ENCODE peak calls at places on chromosomes 13 and 19, in eight cellular contexts. V is A549, K is AG10803, Z is mammary epithelial cell, I is NB4, D is upper lobe of right lung, H is neural progenitor cell, N is astrocyte of the spinal cord. O is an unnamed sample.

GRCh38 chr19:54952591-54953344 is 5.4 kb upstream of the NLRP7 start:
- DNase-seq in V (no peak), K (no peak), Z (no peak), I (peak), D (peak), H (peak), N (peak), O (no peak)

GRCh38 chr13:30129411-30129810 is 177.9 kb downstream of the KATNAL1 start:
- DNase-seq in V (no peak), K (no peak), Z (no peak), I (no peak), D (no peak), H (no peak), N (no peak), O (no peak)

GRCh38 chr13:24148414-24149305 is 11.9 kb upstream of the SPATA13 start:
- DNase-seq in V (peak), K (peak), Z (peak), I (no peak), D (no peak), H (no peak), N (peak), O (no peak)

GRCh38 chr19:39843919-39844793 is 2.0 kb downstream of the FBL start:
- DNase-seq in V (peak), K (peak), Z (peak), I (peak), D (no peak), H (peak), N (peak), O (peak)

GRCh38 chr13:20191902-20192469 is 752 bp downstream of the GJB2 start:
- DNase-seq in V (no peak), K (no peak), Z (peak), I (peak), D (no peak), H (peak), N (peak), O (peak)

GRCh38 chr13:30870049-30870884 is 35.8 kb upstream of the MEDAG start:
- DNase-seq in V (no peak), K (peak), Z (peak), I (peak), D (no peak), H (peak), N (peak), O (peak)

GRCh38 chr13:80382576-80382975 is 41.6 kb upstream of the SPRY2 start:
- DNase-seq in V (no peak), K (no peak), Z (no peak), I (no peak), D (no peak), H (no peak), N (no peak), O (no peak)

GRCh38 chr13:28805193-28805819 is 14.8 kb upstream of the MTUS2 start:
- DNase-seq in V (no peak), K (no peak), Z (no peak), I (peak), D (no peak), H (peak), N (no peak), O (peak)

GRCh38 chr19:51742736-51743288 is 8.9 kb downstream of the FPR1 start:
- DNase-seq in V (no peak), K (peak), Z (peak), I (no peak), D (no peak), H (no peak), N (peak), O (no peak)

GRCh38 chr19:38068851-38069250 is 155.2 kb downstream of the DPF1 start:
- DNase-seq in V (no peak), K (no peak), Z (no peak), I (no peak), D (no peak), H (no peak), N (no peak), O (no peak)

GRCh38 chr19:27774827-27775226 is 1438.1 kb downstream of the UQCRFS1 start:
- DNase-seq in V (no peak), K (no peak), Z (no peak), I (peak), D (no peak), H (no peak), N (no peak), O (peak)

GRCh38 chr13:21075303-21076264 is 14.2 kb upstream of the LATS2 start:
- DNase-seq in V (no peak), K (no peak), Z (no peak), I (peak), D (peak), H (peak), N (peak), O (peak)

GRCh38 chr19:15114153-15114540 is 6.9 kb downstream of the SYDE1 start:
- DNase-seq in V (no peak), K (peak), Z (no peak), I (peak), D (no peak), H (no peak), N (peak), O (no peak)

GRCh38 chr13:112177459-112177858 is 110.5 kb downstream of the SOX1 start:
- DNase-seq in V (no peak), K (no peak), Z (no peak), I (no peak), D (no peak), H (no peak), N (no peak), O (no peak)

GRCh38 chr19:40229484-40229883 is 3.0 kb upstream of the CCNP start:
- DNase-seq in V (no peak), K (peak), Z (no peak), I (no peak), D (no peak), H (no peak), N (peak), O (no peak)

GRCh38 chr19:10923503-10924076 is 4.8 kb downstream of the YIPF2 start:
- DNase-seq in V (no peak), K (no peak), Z (no peak), I (no peak), D (no peak), H (no peak), N (no peak), O (no peak)

GRCh38 chr13:51070005-51070649 is 40.9 kb downstream of the C13orf42 start:
- DNase-seq in V (peak), K (peak), Z (peak), I (peak), D (peak), H (peak), N (peak), O (peak)

GRCh38 chr19:18265611-18265981 is 8.7 kb downstream of the IQCN start:
- DNase-seq in V (no peak), K (no peak), Z (no peak), I (no peak), D (no peak), H (no peak), N (no peak), O (no peak)

GRCh38 chr13:99565478-99566124 is 64.3 kb downstream of the TM9SF2 start:
- DNase-seq in V (no peak), K (no peak), Z (no peak), I (no peak), D (no peak), H (no peak), N (peak), O (no peak)

GRCh38 chr19:16497042-16497441 is 848 bp downstream of the C19orf44 start:
- DNase-seq in V (no peak), K (no peak), Z (no peak), I (no peak), D (no peak), H (no peak), N (no peak), O (no peak)
- H3K4me3 ChIP-seq in V (peak), K (peak), Z (peak), I (peak), D (peak), H (peak), N (peak), O (peak)

DNA sequence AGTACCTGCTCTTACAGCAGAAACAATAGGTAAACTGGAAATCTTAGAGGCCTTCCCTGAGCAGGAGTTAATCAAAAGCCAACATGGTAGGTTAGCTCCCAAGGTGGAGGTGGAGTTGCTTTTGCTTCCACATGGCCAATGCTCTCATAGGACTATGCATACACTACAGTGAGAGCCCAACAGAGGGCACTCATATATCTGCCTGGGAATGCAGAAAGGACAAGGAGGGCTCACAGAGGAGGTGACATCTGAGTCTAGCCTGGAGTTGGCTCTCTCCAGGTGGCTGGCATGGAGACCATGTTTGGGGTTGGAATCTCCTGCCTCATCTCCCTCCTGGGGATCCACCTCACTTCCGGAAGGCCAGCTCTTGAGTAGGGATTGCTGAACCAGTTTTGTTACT is 34.6 kb downstream of the ATP8A2 start:
- DNase-seq in V (no peak), K (no peak), Z (peak), I (peak), D (no peak), H (peak), N (no peak), O (no peak)
- TF ChIP-seq CTCF in V (no peak), K (peak), Z (peak), I (peak), D (no peak), H (peak), N (no peak), O (no peak)

DNA sequence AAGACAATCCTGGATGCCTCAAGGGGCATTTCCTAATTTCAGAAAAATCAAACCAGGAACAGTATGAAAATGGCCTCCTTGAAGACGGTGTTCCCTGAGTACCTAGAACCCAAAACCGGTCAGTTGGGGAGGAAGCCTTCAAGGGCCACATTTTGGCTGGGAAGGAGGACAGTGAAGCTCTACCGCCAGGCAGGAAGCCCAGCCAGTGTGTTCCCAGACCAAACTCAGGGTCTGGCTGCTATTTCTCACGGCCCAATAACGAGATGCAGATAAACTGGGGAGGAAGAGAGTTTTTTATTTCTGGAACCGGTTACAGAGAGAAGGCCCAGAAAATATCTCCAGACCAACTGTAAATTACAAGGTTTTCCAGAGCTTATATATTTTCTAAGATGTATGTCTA is 24.3 kb upstream of the CEACAM21 start:
- DNase-seq in V (no peak), K (no peak), Z (no peak), I (no peak), D (no peak), H (no peak), N (no peak), O (peak)
- H3K4me3 ChIP-seq in V (no peak), K (no peak), Z (no peak), I (no peak), D (peak), H (no peak), N (no peak), O (peak)

GRCh38 chr13:40789275-40790231 is at the start of gene SLC25A15:
- DNase-seq in V (peak), K (peak), Z (peak), I (peak), D (peak), H (peak), N (peak), O (peak)
- TF ChIP-seq CTCF in V (peak), K (no peak), Z (no peak), I (no peak), D (peak), H (peak), N (no peak), O (peak)

GRCh38 chr19:56838930-56839664 is 1.4 kb downstream of the PEG3 start:
- DNase-seq in V (no peak), K (peak), Z (peak), I (no peak), D (peak), H (no peak), N (peak), O (no peak)
- H3K4me3 ChIP-seq in V (no peak), K (no peak), Z (no peak), I (no peak), D (peak), H (no peak), N (no peak), O (no peak)

GRCh38 chr13:111046590-111047141 is 68.4 kb upstream of the ARHGEF7 start:
- DNase-seq in V (no peak), K (peak), Z (no peak), I (peak), D (peak), H (no peak), N (peak), O (peak)
- TF ChIP-seq CTCF in V (no peak), K (peak), Z (no peak), I (peak), D (peak), H (no peak), N (peak), O (peak)

DNA sequence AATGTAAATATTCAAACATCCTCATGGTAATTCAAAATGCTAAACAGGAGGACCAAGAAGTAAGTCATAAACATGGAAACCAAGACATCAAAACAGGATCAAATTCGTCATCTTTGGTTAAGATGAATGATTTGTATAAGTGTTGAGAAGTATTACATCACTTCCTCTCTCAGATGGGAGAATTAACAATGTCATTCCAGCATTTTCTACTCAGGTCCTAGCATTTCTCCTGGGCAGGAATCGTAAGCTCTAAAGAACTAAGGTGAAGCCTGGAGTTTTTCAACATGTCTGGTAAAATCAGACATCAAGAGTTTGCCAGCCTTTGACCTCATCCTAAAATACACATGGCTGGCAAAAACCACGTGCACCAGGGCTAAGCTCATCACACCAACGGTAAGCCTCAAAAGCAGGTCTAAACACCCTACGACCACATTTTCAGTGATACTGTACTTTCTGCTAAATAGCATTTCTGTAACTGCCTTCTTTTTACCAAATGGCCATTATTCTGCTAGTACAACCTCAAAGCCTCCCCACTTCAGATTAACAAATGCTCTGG is 24.8 kb downstream of the RANBP3 start:
- DNase-seq in V (no peak), K (peak), Z (no peak), I (no peak), D (no peak), H (no peak), N (no peak), O (no peak)
- H3K4me3 ChIP-seq in V (no peak), K (peak), Z (no peak), I (no peak), D (no peak), H (no peak), N (no peak), O (no peak)

GRCh38 chr13:27795718-27796019 is 3.4 kb downstream of the GSX1 start:
- DNase-seq in V (no peak), K (no peak), Z (no peak), I (no peak), D (no peak), H (no peak), N (no peak), O (no peak)

GRCh38 chr13:27794075-27794691 is 1.9 kb downstream of the GSX1 start:
- DNase-seq in V (no peak), K (no peak), Z (no peak), I (no peak), D (no peak), H (no peak), N (no peak), O (no peak)

GRCh38 chr13:27794921-27795717 is 2.8 kb downstream of the GSX1 start:
- DNase-seq in V (no peak), K (no peak), Z (no peak), I (no peak), D (no peak), H (peak), N (no peak), O (no peak)

GRCh38 chr13:27796544-27797227 is 4.4 kb downstream of the GSX1 start:
- DNase-seq in V (no peak), K (no peak), Z (no peak), I (no peak), D (no peak), H (no peak), N (no peak), O (no peak)

DNA sequence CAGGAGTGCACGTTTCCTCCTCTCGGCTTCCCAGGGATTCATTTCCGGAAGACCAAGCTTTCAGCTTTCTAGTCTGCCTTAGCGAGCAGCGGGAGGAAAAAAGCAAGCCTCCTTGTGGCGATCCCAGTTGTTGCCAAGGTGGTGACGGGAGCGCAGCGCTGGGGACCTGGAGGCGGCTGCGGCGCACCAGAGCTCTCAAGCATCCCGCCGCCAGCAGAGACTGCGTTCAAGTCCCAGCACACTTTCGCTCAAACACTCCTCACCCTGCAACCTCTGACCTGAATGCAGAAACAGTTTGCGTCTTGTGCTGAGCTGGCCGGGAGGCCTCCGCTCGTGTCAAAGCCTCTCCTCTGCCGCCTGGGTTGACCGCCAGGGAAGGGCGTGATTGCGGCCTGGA is 4.9 kb downstream of the GSX1 start:
- DNase-seq in V (peak), K (peak), Z (peak), I (no peak), D (no peak), H (peak), N (no peak), O (no peak)
- TF ChIP-seq CTCF in V (no peak), K (peak), Z (no peak), I (no peak), D (no peak), H (peak), N (peak), O (no peak)